ENCODE peak calls at places on chromosomes 7 and 10, in four cellular contexts. G, A, V and Y are unnamed samples.

GRCh38 chr7:3439333-3440030 is 138.4 kb downstream of the SDK1 start:
- DNase-seq in G (no peak), A (no peak), V (no peak), Y (no peak)

GRCh38 chr10:113221756-113222168 is 271.7 kb downstream of the TCF7L2 start:
- DNase-seq in G (peak), A (no peak), V (no peak), Y (peak)

GRCh38 chr7:155427411-155428038 is 30.4 kb upstream of the EN2 start:
- DNase-seq in G (no peak), A (no peak), V (no peak), Y (no peak)

GRCh38 chr7:124459101-124460052 is 306.2 kb downstream of the GPR37 start:
- DNase-seq in G (no peak), A (no peak), V (no peak), Y (no peak)

GRCh38 chr7:66357062-66357461 is 151.9 kb downstream of the TPST1 start:
- DNase-seq in G (no peak), A (no peak), V (no peak), Y (no peak)

GRCh38 chr7:157432541-157432956 is 95.7 kb downstream of the DNAJB6 start:
- DNase-seq in G (peak), A (no peak), V (peak), Y (peak)

GRCh38 chr10:96743988-96744585 is 23.8 kb upstream of the PIK3AP1 start:
- DNase-seq in G (no peak), A (no peak), V (no peak), Y (peak)

GRCh38 chr7:28296571-28297483 is 115.5 kb upstream of the CREB5 start:
- DNase-seq in G (peak), A (no peak), V (peak), Y (no peak)

GRCh38 chr7:112199035-112199655 is 7.1 kb downstream of the DOCK4 start:
- DNase-seq in G (no peak), A (no peak), V (no peak), Y (no peak)

GRCh38 chr10:114401195-114401741 is 3.0 kb downstream of the AFAP1L2 start:
- DNase-seq in G (no peak), A (no peak), V (no peak), Y (no peak)

GRCh38 chr7:2499719-2500430 is 19.7 kb upstream of the LFNG start:
- DNase-seq in G (peak), A (no peak), V (no peak), Y (no peak)

GRCh38 chr10:7195118-7195517 is 215.7 kb downstream of the SFMBT2 start:
- DNase-seq in G (no peak), A (no peak), V (no peak), Y (no peak)

GRCh38 chr10:77165445-77166316 is 471.9 kb downstream of the KCNMA1 start:
- DNase-seq in G (peak), A (peak), V (peak), Y (peak)

GRCh38 chr10:124648738-124649137 is 95.4 kb downstream of the FAM53B start:
- DNase-seq in G (no peak), A (peak), V (peak), Y (peak)

GRCh38 chr7:54541941-54542618 is at the start of gene VSTM2A:
- DNase-seq in G (peak), A (no peak), V (no peak), Y (peak)

GRCh38 chr10:48463318-48464003 is 141.4 kb downstream of the ARHGAP22 start:
- DNase-seq in G (peak), A (no peak), V (peak), Y (peak)

GRCh38 chr10:119166111-119166500 is 592 bp upstream of the SFXN4 start:
- DNase-seq in G (peak), A (no peak), V (no peak), Y (no peak)

GRCh38 chr7:38660427-38661099 is 29.4 kb upstream of the AMPH start:
- DNase-seq in G (no peak), A (no peak), V (peak), Y (peak)

GRCh38 chr10:123585477-123586445 is 80.4 kb upstream of the GPR26 start:
- DNase-seq in G (no peak), A (no peak), V (no peak), Y (no peak)

GRCh38 chr7:132783824-132784223 is 207.6 kb upstream of the PLXNA4 start:
- DNase-seq in G (peak), A (no peak), V (no peak), Y (no peak)

GRCh38 chr10:72145657-72146450 is 57.5 kb upstream of the SPOCK2 start:
- DNase-seq in G (no peak), A (no peak), V (no peak), Y (peak)

GRCh38 chr7:13416071-13416470 is 573.4 kb downstream of the ETV1 start:
- DNase-seq in G (no peak), A (no peak), V (no peak), Y (no peak)

GRCh38 chr10:114868801-114869200 is 47.2 kb downstream of the FHIP2A start:
- DNase-seq in G (no peak), A (no peak), V (no peak), Y (no peak)

GRCh38 chr10:48277093-48277492 is 2.6 kb upstream of the FRMPD2 start:
- DNase-seq in G (no peak), A (no peak), V (no peak), Y (no peak)

GRCh38 chr7:43647314-43647691 is 64.4 kb downstream of the STK17A start:
- DNase-seq in G (no peak), A (no peak), V (no peak), Y (no peak)

GRCh38 chr7:128940494-128941322 is 3.0 kb downstream of the IRF5 start:
- DNase-seq in G (peak), A (peak), V (no peak), Y (peak)

GRCh38 chr7:46385662-46386309 is 464.7 kb upstream of the IGFBP3 start:
- DNase-seq in G (no peak), A (no peak), V (no peak), Y (no peak)

GRCh38 chr7:18859331-18859730 is 258.1 kb downstream of the TWIST1 start:
- DNase-seq in G (no peak), A (no peak), V (no peak), Y (no peak)

GRCh38 chr7:108367314-108367713 is 88.9 kb downstream of the NRCAM start:
- DNase-seq in G (no peak), A (no peak), V (no peak), Y (no peak)

GRCh38 chr10:127015373-127015772 is 110.1 kb downstream of the DOCK1 start:
- DNase-seq in G (no peak), A (no peak), V (no peak), Y (no peak)

GRCh38 chr10:127013696-127014095 is 108.5 kb downstream of the DOCK1 start:
- DNase-seq in G (no peak), A (no peak), V (no peak), Y (no peak)

GRCh38 chr10:127013251-127013656 is 108.0 kb downstream of the DOCK1 start:
- DNase-seq in G (no peak), A (no peak), V (no peak), Y (no peak)

GRCh38 chr10:127016331-127016730 is 111.1 kb downstream of the DOCK1 start:
- DNase-seq in G (no peak), A (no peak), V (no peak), Y (no peak)

GRCh38 chr10:127014671-127015070 is 109.4 kb downstream of the DOCK1 start:
- DNase-seq in G (no peak), A (no peak), V (no peak), Y (no peak)
- TF ChIP-seq NRF1 in G (no peak), A (no peak), V (no peak), Y (no peak)

DNA sequence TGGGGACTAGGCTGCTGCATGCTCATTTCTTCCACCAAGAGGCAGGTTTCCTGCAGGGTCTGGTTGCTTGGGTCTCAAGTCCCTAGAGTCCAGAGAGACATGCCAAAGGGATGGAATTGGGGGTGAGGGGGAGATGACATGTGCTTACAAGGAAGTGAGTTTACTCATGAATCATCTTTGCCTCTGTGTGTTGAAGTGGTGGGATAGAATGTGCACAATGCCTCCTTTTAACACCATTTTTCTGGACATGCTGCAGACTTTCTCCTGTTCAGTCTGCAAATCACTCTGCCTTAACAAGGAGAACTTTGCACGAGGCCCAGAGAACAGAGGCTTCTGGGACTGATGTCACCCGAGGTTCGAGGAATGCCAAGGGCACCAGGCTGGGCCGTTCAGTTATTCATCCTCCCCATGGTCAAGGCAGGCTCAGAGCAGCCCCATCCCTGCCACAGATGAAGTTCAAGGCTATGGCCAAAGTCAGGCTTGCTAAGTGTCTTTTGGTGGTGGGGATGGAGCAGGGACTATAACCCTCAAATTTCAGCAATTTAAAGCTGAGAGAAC is 9.5 kb upstream of the DUSP5 start:
- DNase-seq in G (no peak), A (no peak), V (no peak), Y (no peak)
- TF ChIP-seq POLR2AphosphoS5 in G (no peak), A (no peak), V (no peak), Y (no peak)

DNA sequence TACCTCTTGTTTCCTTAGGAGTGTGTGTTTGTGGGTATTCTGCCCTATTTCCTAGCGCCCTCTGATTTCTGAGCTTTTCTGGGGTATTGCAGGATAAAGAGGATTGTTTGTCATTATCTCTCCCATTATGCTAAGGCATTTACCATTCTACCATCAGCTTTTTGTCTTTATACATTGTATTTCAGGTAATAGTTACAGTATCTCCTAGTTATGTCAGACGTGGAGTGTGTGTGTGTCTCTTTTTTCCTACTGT is 6.9 kb downstream of the RSBN1L start:
- DNase-seq in G (no peak), A (no peak), V (no peak), Y (peak)
- TF ChIP-seq NRF1 in G (no peak), A (no peak), V (no peak), Y (no peak)

GRCh38 chr10:79274279-79275104 is 72.8 kb upstream of the PPIF start:
- DNase-seq in G (no peak), A (no peak), V (no peak), Y (peak)
- TF ChIP-seq POLR2AphosphoS5 in G (no peak), A (no peak), V (no peak), Y (no peak)

DNA sequence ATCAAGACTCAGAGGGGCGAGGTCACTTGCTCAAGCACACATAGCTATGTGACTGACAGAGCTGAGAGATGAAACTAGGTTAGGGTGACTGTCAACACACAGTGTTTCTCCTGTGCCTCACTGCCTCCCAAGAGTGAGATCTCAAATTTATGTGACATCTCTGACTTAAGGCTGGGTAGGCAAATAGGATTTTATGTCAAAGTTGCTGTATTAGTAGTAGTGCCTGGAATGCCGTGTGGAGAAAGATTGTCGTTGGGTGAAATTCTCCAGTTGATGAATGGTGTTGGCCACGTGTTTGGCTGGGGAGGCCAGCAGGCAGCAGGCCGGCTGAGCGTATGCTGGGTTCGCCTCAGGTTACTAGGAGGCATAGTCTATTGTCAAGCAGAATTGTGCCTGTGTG is 148.3 kb upstream of the BMPER start:
- DNase-seq in G (no peak), A (no peak), V (no peak), Y (no peak)
- TF ChIP-seq NRF1 in G (no peak), A (no peak), V (no peak), Y (no peak)

GRCh38 chr10:37860494-37861190 is 3.2 kb upstream of the ZNF248 start:
- DNase-seq in G (no peak), A (no peak), V (no peak), Y (no peak)
- TF ChIP-seq POLR2AphosphoS5 in G (no peak), A (no peak), V (no peak), Y (no peak)